ENCODE peak calls at places on chromosomes 13 and 19, in five cellular contexts. G is heart right ventricle, N is IMR-90, B is heart left ventricle, P is keratinocyte. Y is an unnamed sample. For H3K27me3, the result is how much of the 10 kb centered on the place peaks cover.

GRCh38 chr19:53624776-53625540 is 6.8 kb upstream of the DPRX start:
- DNase-seq in N (no peak), B (no peak), G (no peak), P (no peak), Y (no peak)

GRCh38 chr13:20241593-20241992 is 9.5 kb upstream of the GJB6 start:
- DNase-seq in G (no peak), N (no peak), P (no peak), B (no peak), Y (peak)

GRCh38 chr19:2962018-2962670 is 15.2 kb upstream of the TLE6 start:
- DNase-seq in P (no peak), N (peak), G (no peak), B (no peak), Y (peak)

GRCh38 chr19:58519087-58519354 is 589 bp downstream of the ZBTB45 start:
- DNase-seq in G (peak), B (peak), N (peak), P (no peak), Y (peak)

GRCh38 chr13:82627183-82627582 is 1255.1 kb downstream of the SLITRK1 start:
- DNase-seq in N (peak), B (no peak), P (no peak), G (no peak), Y (peak)

GRCh38 chr13:97307544-97307881 is 85.4 kb downstream of the MBNL2 start:
- DNase-seq in G (no peak), P (no peak), N (no peak), B (no peak), Y (no peak)

GRCh38 chr19:45161715-45162463 is 1.1 kb upstream of the NKPD1 start:
- DNase-seq in N (peak), B (no peak), P (no peak), G (no peak), Y (no peak)

GRCh38 chr19:40908981-40909380 is 26.9 kb upstream of the CYP2A7 start:
- DNase-seq in P (no peak), G (no peak), B (peak), N (no peak), Y (no peak)

GRCh38 chr19:35868172-35868822 is at the start of gene APLP1:
- DNase-seq in B (peak), N (no peak), P (no peak), G (peak), Y (no peak)

GRCh38 chr13:50989476-50989875 is 79.9 kb downstream of the RNASEH2B start:
- DNase-seq in B (no peak), N (no peak), G (no peak), P (no peak), Y (no peak)

GRCh38 chr13:110126391-110126961 is 180.5 kb downstream of the COL4A1 start:
- DNase-seq in G (peak), N (peak), P (peak), B (peak), Y (peak)

GRCh38 chr13:21435710-21436151 is 23.4 kb downstream of the ZDHHC20 start:
- DNase-seq in B (peak), N (peak), P (no peak), G (peak), Y (peak)

GRCh38 chr13:39411501-39411900 is 191.5 kb downstream of the LHFPL6 start:
- DNase-seq in N (no peak), G (no peak), B (no peak), P (no peak), Y (no peak)

GRCh38 chr13:89515948-89516347 is 1831.5 kb upstream of the MIR17HG start:
- DNase-seq in B (no peak), G (no peak), N (no peak), P (no peak), Y (no peak)
- H3K4me3 ChIP-seq in B (no peak), G (no peak), N (no peak), P (no peak), Y (no peak)

DNA sequence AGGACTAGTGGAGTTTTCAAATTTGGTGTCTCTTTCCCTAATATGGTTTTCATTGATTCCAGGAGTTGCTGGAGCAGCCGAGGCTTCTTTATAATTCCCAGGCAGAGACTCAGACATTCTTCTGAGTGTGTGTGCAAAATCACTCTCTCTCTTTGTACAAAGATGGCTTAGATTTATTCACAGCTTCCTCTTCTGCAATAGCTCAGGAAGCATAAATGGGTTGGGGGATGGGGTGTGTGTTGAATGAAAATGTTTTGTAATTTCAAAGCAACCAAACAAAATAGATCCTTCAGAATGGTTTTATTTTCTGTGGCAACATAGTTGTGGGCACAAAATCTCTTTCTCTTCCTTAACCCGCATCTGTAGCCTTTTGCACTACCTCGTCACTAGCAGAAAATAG is 66.5 kb downstream of the CBY2 start:
- DNase-seq in N (no peak), G (no peak), P (no peak), B (no peak), Y (no peak)
- H3K27me3 ChIP-seq in N (under half), G (under half), P (under half), B (under half), Y (under half)

GRCh38 chr19:46241676-46242075 is 12.1 kb downstream of the IGFL1 start:
- DNase-seq in G (no peak), N (no peak), P (no peak), B (no peak), Y (no peak)

GRCh38 chr19:46240693-46241092 is 11.2 kb downstream of the IGFL1 start:
- DNase-seq in N (no peak), B (no peak), G (no peak), P (no peak), Y (no peak)

GRCh38 chr19:46239193-46239767 is 9.7 kb downstream of the IGFL1 start:
- DNase-seq in G (no peak), N (no peak), B (no peak), P (no peak), Y (no peak)
- H3K4me3 ChIP-seq in G (no peak), N (no peak), B (no peak), P (no peak), Y (no peak)

DNA sequence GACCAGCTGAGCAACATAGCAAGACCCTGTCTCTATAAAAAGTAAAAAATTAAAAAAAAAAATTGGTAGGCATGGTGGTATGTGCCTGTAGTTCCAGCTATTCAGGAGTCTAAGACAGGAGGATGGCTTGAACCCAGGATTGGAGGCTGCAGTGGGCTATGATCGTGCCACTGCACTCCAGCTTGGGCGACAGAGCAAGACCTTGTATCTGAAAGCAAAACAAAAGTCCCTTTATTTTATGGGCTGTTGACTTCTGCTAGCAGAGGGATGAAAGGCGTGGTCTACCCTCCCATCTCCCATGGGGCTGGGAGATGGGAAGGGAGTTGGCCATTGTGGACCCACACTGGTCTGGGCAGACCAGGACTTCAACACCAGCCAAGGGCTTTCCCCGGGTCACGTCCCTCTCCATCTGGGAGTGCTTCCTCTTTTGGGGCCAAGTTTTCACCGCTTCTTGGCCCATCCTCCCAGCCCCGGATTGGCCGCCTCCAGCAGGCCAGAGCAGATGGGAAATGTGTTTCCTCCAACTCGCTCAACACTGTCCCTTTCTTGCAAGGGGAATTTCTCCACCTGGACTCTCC is 2.2 kb upstream of the TNFSF9 start:
- DNase-seq in B (peak), P (no peak), G (peak), N (no peak), Y (no peak)
- H3K27me3 ChIP-seq in B (under half), P (under half), G (under half), N (under half), Y (under half)